ENCODE peak calls at places on chromosomes 6 and 20, in six cellular contexts. A, K, F, W, Y and I are unnamed samples.

GRCh38 chr6:27088068-27088467 is 159.4 kb upstream of the PRSS16 start:
- DNase-seq in A (no peak), K (no peak), F (no peak), W (no peak), Y (no peak), I (no peak)

GRCh38 chr6:18388942-18389341 is 1.8 kb downstream of the RNF144B start:
- DNase-seq in A (peak), K (no peak), F (no peak), W (no peak), Y (peak), I (no peak)

GRCh38 chr6:31272856-31273626 is 1.1 kb upstream of the HLA-C start:
- DNase-seq in A (no peak), K (no peak), F (no peak), W (no peak), Y (no peak), I (no peak)

GRCh38 chr6:30821862-30822784 is 62.2 kb upstream of the DDR1 start:
- DNase-seq in A (peak), K (no peak), F (no peak), W (no peak), Y (peak), I (no peak)

GRCh38 chr6:15504581-15505350 is 158.1 kb downstream of the DTNBP1 start:
- DNase-seq in A (peak), K (peak), F (peak), W (peak), Y (peak), I (no peak)

GRCh38 chr6:5125152-5126006 is 40.2 kb downstream of the PPP1R3G start:
- DNase-seq in A (peak), K (no peak), F (peak), W (no peak), Y (peak), I (no peak)

GRCh38 chr6:43497694-43498093 is 12.5 kb downstream of the LRRC73 start:
- DNase-seq in A (no peak), K (no peak), F (no peak), W (no peak), Y (no peak), I (no peak)

GRCh38 chr6:113858067-113858604 is 991 bp downstream of the MARCKS start:
- DNase-seq in A (peak), K (peak), F (peak), W (peak), Y (peak), I (no peak)

GRCh38 chr6:25898289-25898977 is 24.4 kb upstream of the SLC17A3 start:
- DNase-seq in A (no peak), K (no peak), F (no peak), W (no peak), Y (no peak), I (no peak)

GRCh38 chr6:48535569-48535968 is 424.6 kb upstream of the PTCHD4 start:
- DNase-seq in A (peak), K (no peak), F (no peak), W (no peak), Y (peak), I (no peak)

GRCh38 chr6:14454467-14454763 is 336.8 kb downstream of the CD83 start:
- DNase-seq in A (no peak), K (no peak), F (no peak), W (no peak), Y (no peak), I (no peak)

GRCh38 chr20:10565191-10565921 is 108.4 kb downstream of the JAG1 start:
- DNase-seq in A (peak), K (no peak), F (no peak), W (no peak), Y (peak), I (no peak)

GRCh38 chr6:2209226-2209809 is 36.1 kb downstream of the GMDS start:
- DNase-seq in A (peak), K (no peak), F (no peak), W (peak), Y (peak), I (no peak)

GRCh38 chr6:145707397-145707796 is 27.9 kb downstream of the EPM2A start:
- DNase-seq in A (no peak), K (no peak), F (no peak), W (no peak), Y (no peak), I (no peak)

GRCh38 chr6:148973809-148974208 is 227.0 kb downstream of the UST start:
- DNase-seq in A (peak), K (no peak), F (no peak), W (no peak), Y (peak), I (no peak)

GRCh38 chr6:90194371-90194841 is 102.2 kb downstream of the BACH2 start:
- DNase-seq in A (peak), K (no peak), F (no peak), W (no peak), Y (no peak), I (no peak)

GRCh38 chr6:20350215-20350614 is 51.5 kb upstream of the E2F3 start:
- DNase-seq in A (peak), K (no peak), F (no peak), W (no peak), Y (peak), I (no peak)

GRCh38 chr20:375265-375889 is 5.2 kb upstream of the TRIB3 start:
- DNase-seq in A (no peak), K (no peak), F (no peak), W (no peak), Y (no peak), I (no peak)

GRCh38 chr20:57902478-57902877 is 192.7 kb upstream of the PMEPA1 start:
- DNase-seq in A (peak), K (no peak), F (no peak), W (no peak), Y (peak), I (no peak)

GRCh38 chr20:21514553-21515251 is 838 bp upstream of the NKX2-2 start:
- DNase-seq in A (no peak), K (no peak), F (no peak), W (no peak), Y (no peak), I (no peak)

GRCh38 chr6:26363882-26364825 is 844 bp upstream of the BTN3A2 start:
- DNase-seq in A (peak), K (no peak), F (no peak), W (no peak), Y (peak), I (no peak)

GRCh38 chr20:51430198-51430950 is 112.1 kb downstream of the NFATC2 start:
- DNase-seq in A (no peak), K (no peak), F (no peak), W (no peak), Y (no peak), I (no peak)

GRCh38 chr6:109472132-109472995 is 10.7 kb downstream of the ZBTB24 start:
- DNase-seq in A (no peak), K (no peak), F (no peak), W (no peak), Y (no peak), I (peak)
- TF ChIP-seq CTCF in A (no peak), K (no peak), F (no peak), W (no peak), Y (no peak), I (no peak)

GRCh38 chr6:42418739-42419138 is 33.0 kb downstream of the TRERF1 start:
- DNase-seq in A (no peak), K (no peak), F (no peak), W (no peak), Y (no peak), I (no peak)
- TF ChIP-seq CTCF in A (no peak), K (no peak), F (no peak), W (no peak), Y (no peak), I (no peak)

GRCh38 chr20:8800089-8800488 is 268.8 kb upstream of the PLCB4 start:
- DNase-seq in A (no peak), K (no peak), F (no peak), W (no peak), Y (no peak), I (no peak)
- TF ChIP-seq CTCF in A (peak), K (no peak), F (no peak), W (no peak), Y (no peak), I (no peak)

GRCh38 chr6:135258970-135259369 is 77.9 kb downstream of the MYB start:
- DNase-seq in A (no peak), K (no peak), F (no peak), W (no peak), Y (no peak), I (no peak)

GRCh38 chr6:135260612-135261011 is 79.5 kb downstream of the MYB start:
- DNase-seq in A (no peak), K (no peak), F (no peak), W (no peak), Y (no peak), I (no peak)

GRCh38 chr6:135257641-135258405 is 76.7 kb downstream of the MYB start:
- DNase-seq in A (no peak), K (no peak), F (no peak), W (no peak), Y (no peak), I (no peak)

GRCh38 chr6:135254471-135254870 is 73.4 kb downstream of the MYB start:
- DNase-seq in A (no peak), K (no peak), F (no peak), W (no peak), Y (no peak), I (no peak)

GRCh38 chr6:135256866-135257265 is 75.8 kb downstream of the MYB start:
- DNase-seq in A (no peak), K (no peak), F (no peak), W (no peak), Y (no peak), I (no peak)
- TF ChIP-seq CTCF in A (no peak), K (no peak), F (no peak), W (no peak), Y (no peak), I (no peak)

GRCh38 chr20:36216314-36217025 is 19.8 kb upstream of the AAR2 start:
- DNase-seq in A (no peak), K (no peak), F (no peak), W (no peak), Y (no peak), I (no peak)

GRCh38 chr20:36214684-36215256 is 21.5 kb upstream of the AAR2 start:
- DNase-seq in A (peak), K (no peak), F (no peak), W (no peak), Y (peak), I (no peak)

GRCh38 chr20:36218380-36219064 is 17.8 kb upstream of the AAR2 start:
- DNase-seq in A (no peak), K (no peak), F (no peak), W (no peak), Y (no peak), I (no peak)

GRCh38 chr20:36215778-36216177 is 20.5 kb upstream of the AAR2 start:
- DNase-seq in A (no peak), K (no peak), F (no peak), W (no peak), Y (no peak), I (no peak)

GRCh38 chr20:36217226-36217625 is 19.1 kb upstream of the AAR2 start:
- DNase-seq in A (no peak), K (no peak), F (no peak), W (no peak), Y (no peak), I (no peak)
- TF ChIP-seq CTCF in A (no peak), K (no peak), F (no peak), W (no peak), Y (no peak), I (no peak)